ENCODE peak calls at places on chromosomes 6 and 20, in five cellular contexts. D, U, N, L and Z are unnamed samples.

GRCh38 chr6:39956951-39957350 is 22.7 kb upstream of the MOCS1 start:
- DNase-seq in D (no peak), U (no peak), L (no peak), N (no peak), Z (no peak)

GRCh38 chr6:14763139-14763538 is 482.7 kb upstream of the JARID2 start:
- DNase-seq in D (no peak), L (no peak), U (no peak), N (no peak), Z (no peak)

GRCh38 chr6:111809264-111809663 is 64.0 kb downstream of the FYN start:
- DNase-seq in N (no peak), D (no peak), U (no peak), L (no peak), Z (no peak)

GRCh38 chr6:63436356-63436755 is 116.6 kb upstream of the LGSN start:
- DNase-seq in D (no peak), U (no peak), N (no peak), L (no peak), Z (no peak)

GRCh38 chr20:50980071-50980681 is 21.6 kb downstream of the MOCS3 start:
- DNase-seq in D (no peak), U (no peak), L (peak; percentile 41), N (no peak), Z (no peak)

GRCh38 chr6:113447088-113447831 is 409.9 kb upstream of the MARCKS start:
- DNase-seq in N (no peak), D (no peak), L (no peak), U (no peak), Z (no peak)

GRCh38 chr6:161922631-161923119 is 648.8 kb upstream of the AGPAT4 start:
- DNase-seq in U (no peak), L (peak; percentile 84), N (peak; percentile 62), D (no peak), Z (no peak)

GRCh38 chr6:24797596-24798216 is 1.0 kb downstream of the ARMH2 start:
- DNase-seq in D (no peak), U (no peak), N (no peak), L (peak; percentile 32), Z (no peak)

GRCh38 chr6:100845676-100846075 is 35.5 kb downstream of the ASCC3 start:
- DNase-seq in D (no peak), L (no peak), N (no peak), U (no peak), Z (no peak)

GRCh38 chr6:105192707-105193465 is 13.1 kb upstream of the POPDC3 start:
- DNase-seq in U (no peak), L (no peak), D (no peak), N (no peak), Z (no peak)

GRCh38 chr20:5448449-5449118 is 131.8 kb upstream of the PROKR2 start:
- DNase-seq in U (no peak), D (no peak), N (no peak), L (peak; percentile 72), Z (peak; percentile 61)

GRCh38 chr6:143368426-143368825 is 82.1 kb downstream of the ADAT2 start:
- DNase-seq in D (no peak), U (no peak), N (no peak), L (no peak), Z (no peak)

GRCh38 chr6:36548401-36548743 is 1.1 kb upstream of the STK38 start:
- DNase-seq in N (no peak), L (no peak), U (no peak), D (no peak), Z (no peak)

GRCh38 chr6:84575264-84575663 is 189.1 kb downstream of the TBX18 start:
- DNase-seq in L (no peak), D (no peak), U (no peak), N (no peak), Z (no peak)

GRCh38 chr6:44439270-44440045 is 52.0 kb downstream of the CDC5L start:
- DNase-seq in U (no peak), N (no peak), L (no peak), D (no peak), Z (no peak)

GRCh38 chr20:54062812-54063280 is 7.5 kb downstream of the BCAS1 start:
- DNase-seq in D (no peak), L (peak; percentile 57), U (no peak), N (no peak), Z (no peak)

GRCh38 chr20:34637245-34638185 is 39.4 kb downstream of the PIGU start:
- DNase-seq in N (no peak), L (no peak), D (no peak), U (no peak), Z (no peak)

GRCh38 chr20:34634392-34634791 is 42.5 kb downstream of the PIGU start:
- DNase-seq in N (no peak), D (no peak), L (no peak), U (no peak), Z (no peak)

GRCh38 chr20:34639755-34640222 is 37.1 kb downstream of the PIGU start:
- DNase-seq in U (no peak), N (no peak), D (no peak), L (peak; percentile 55), Z (no peak)

GRCh38 chr20:34638532-34638931 is 38.4 kb downstream of the PIGU start:
- DNase-seq in N (no peak), D (no peak), L (no peak), U (no peak), Z (no peak)

DNA sequence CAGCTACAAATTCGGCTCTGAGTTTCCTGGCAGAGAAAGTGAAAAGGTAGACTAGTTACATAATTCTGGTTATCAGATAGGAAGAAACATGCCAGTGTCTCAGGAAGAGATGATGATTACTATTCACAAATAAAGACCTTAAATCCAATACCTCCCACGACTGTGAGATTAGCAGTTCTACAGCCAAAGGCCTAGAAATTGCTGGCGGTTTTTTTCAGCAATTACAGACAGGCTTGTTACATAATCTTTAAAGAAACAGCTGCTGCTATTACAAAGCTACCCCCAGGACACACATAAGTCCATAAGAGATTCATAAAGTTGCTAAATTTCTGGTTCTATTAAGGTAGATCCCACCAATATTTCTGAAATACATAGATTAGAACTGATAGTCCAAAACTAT is 40.2 kb downstream of the PIGU start:
- DNase-seq in U (no peak), L (no peak), D (no peak), N (no peak), Z (no peak)
- H3K36me3 ChIP-seq in U (peaks cover 2% of the 10 kb centered on the region), L (no peaks in the 10 kb centered on the region), D (peaks cover 47% of the 10 kb centered on the region), N (no peaks in the 10 kb centered on the region), Z (peaks cover 32% of the 10 kb centered on the region)

GRCh38 chr6:41071501-41071922 is 644 bp downstream of the OARD1 start:
- DNase-seq in D (peak; percentile 87), L (no peak), N (peak; percentile 90), U (no peak), Z (no peak)

GRCh38 chr6:41071923-41072835 is at the start of gene OARD1:
- DNase-seq in D (peak; percentile 99), L (peak; percentile 100), N (peak; percentile 100), U (peak; percentile 100), Z (peak; percentile 100)

GRCh38 chr6:41073203-41073967 is 611 bp downstream of the NFYA start:
- DNase-seq in U (peak; percentile 85), L (peak; percentile 92), D (peak; percentile 91), N (peak; percentile 90), Z (peak; percentile 83)

GRCh38 chr6:41073968-41074691 is 1.4 kb downstream of the NFYA start:
- DNase-seq in D (no peak), N (no peak), U (no peak), L (peak; percentile 48), Z (no peak)

GRCh38 chr6:41072836-41073202 is at the start of gene NFYA:
- DNase-seq in U (no peak), L (no peak), D (peak; percentile 99), N (no peak), Z (no peak)
- H3K36me3 ChIP-seq in U (no peaks in the 10 kb centered on the region), L (no peaks in the 10 kb centered on the region), D (peaks cover 21% of the 10 kb centered on the region), N (no peaks in the 10 kb centered on the region), Z (no peaks in the 10 kb centered on the region)

DNA sequence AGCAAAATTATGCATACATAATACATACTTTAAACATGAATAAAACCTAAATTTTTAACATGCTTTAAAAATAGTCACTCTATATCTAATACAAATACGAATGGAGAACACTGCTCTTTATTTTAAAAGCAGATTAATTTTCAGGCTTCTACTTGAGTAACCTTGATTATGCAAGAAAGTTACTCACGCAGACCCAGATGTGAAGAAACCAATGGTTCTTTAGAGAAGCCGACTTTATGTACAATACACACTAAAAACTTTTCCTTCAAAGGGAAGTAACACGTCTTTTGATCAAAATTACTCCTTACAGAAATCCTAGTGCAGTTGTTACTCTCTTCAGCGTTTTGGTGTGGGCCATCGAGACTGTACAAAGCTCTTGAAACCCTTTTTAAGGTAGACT is 136.9 kb upstream of the SLC22A16 start:
- DNase-seq in U (no peak), N (no peak), D (no peak), L (no peak), Z (no peak)
- H3K36me3 ChIP-seq in U (no peaks in the 10 kb centered on the region), N (no peaks in the 10 kb centered on the region), D (peaks cover 27% of the 10 kb centered on the region), L (no peaks in the 10 kb centered on the region), Z (no peaks in the 10 kb centered on the region)

DNA sequence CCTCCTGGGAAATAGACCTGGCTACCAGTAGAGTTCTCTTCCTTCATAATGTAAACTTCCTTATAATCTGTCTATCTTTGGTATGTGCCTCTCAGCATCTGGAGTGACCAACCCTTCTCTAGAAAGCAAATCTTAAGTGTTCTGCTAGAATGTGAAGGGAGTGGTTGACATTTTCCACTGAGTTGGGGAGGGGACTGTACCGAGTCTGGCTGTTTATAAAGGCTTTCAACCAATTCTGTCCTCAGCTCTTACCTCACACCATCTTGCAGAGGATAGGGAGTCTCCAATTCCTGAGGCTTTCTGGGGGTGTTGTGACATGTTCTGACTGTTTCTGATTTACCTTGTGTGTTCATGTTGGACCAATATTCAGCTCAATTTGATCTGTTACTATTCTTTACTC is 39.6 kb downstream of the FAM217A start:
- DNase-seq in N (no peak), U (no peak), L (no peak), D (no peak), Z (no peak)
- H3K36me3 ChIP-seq in N (no peaks in the 10 kb centered on the region), U (no peaks in the 10 kb centered on the region), L (peaks cover 5% of the 10 kb centered on the region), D (peaks cover 73% of the 10 kb centered on the region), Z (peaks cover 51% of the 10 kb centered on the region)

GRCh38 chr6:13302291-13302690 is 26.0 kb downstream of the TBC1D7 start:
- DNase-seq in N (no peak), L (no peak), U (no peak), D (no peak), Z (no peak)
- H3K36me3 ChIP-seq in N (no peaks in the 10 kb centered on the region), L (peaks cover 7% of the 10 kb centered on the region), U (no peaks in the 10 kb centered on the region), D (peaks cover 73% of the 10 kb centered on the region), Z (peaks cover 7% of the 10 kb centered on the region)

DNA sequence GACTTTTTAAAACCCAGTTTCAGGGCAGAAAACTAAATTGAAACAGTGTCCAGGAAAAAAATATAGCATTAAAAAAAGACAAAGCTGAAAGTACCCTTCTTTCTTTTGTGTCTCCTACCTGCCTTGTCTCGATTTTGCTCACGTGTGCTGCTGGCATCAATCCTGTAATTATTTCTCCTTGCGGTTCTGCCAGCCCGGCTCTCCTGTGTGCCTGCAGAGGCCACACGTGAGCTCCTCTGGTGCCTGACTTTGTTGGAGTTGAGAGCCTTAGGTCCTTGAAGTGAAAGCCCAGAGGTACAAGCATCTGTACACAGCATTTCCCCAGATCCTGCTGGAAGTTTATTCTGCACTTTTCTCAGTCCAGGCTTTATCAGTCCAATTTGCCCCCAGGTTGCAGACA is 36.5 kb downstream of the GHRH start:
- DNase-seq in D (no peak), N (no peak), L (no peak), U (no peak), Z (no peak)
- H3K36me3 ChIP-seq in D (peaks cover 83% of the 10 kb centered on the region), N (peaks cover 11% of the 10 kb centered on the region), L (peaks cover 24% of the 10 kb centered on the region), U (no peaks in the 10 kb centered on the region), Z (peaks cover 74% of the 10 kb centered on the region)